ENCODE peak calls at places on chromosomes 5 and 9, in ten cellular contexts. One of them, this sample, is unnamed.

GRCh38 chr5:132012385-132013005 is 1.0 kb upstream of the ACSL6 start:
- DNase-seq in T-cell: peak
- DNase-seq in thoracic aorta: no peak
- DNase-seq in HT1080: peak
- DNase-seq in colonic mucosa: peak
- DNase-seq in iris pigment epithelial cell: peak
- DNase-seq in progenitor cell of endocrine pancreas: peak
- DNase-seq in neural crest cell: peak
- DNase-seq in T follicular helper cell: no peak
- DNase-seq in effector memory CD8-positive, alpha-beta T cell: no peak
- DNase-seq in this sample: peak

GRCh38 chr5:170848033-170848432 is 13.8 kb upstream of the RANBP17 start:
- DNase-seq in T-cell: no peak
- DNase-seq in thoracic aorta: no peak
- DNase-seq in HT1080: peak
- DNase-seq in colonic mucosa: no peak
- DNase-seq in iris pigment epithelial cell: peak
- DNase-seq in progenitor cell of endocrine pancreas: no peak
- DNase-seq in neural crest cell: no peak
- DNase-seq in T follicular helper cell: no peak
- DNase-seq in effector memory CD8-positive, alpha-beta T cell: no peak
- DNase-seq in this sample: no peak

GRCh38 chr9:71245651-71246050 is 124.2 kb upstream of the TRPM3 start:
- DNase-seq in T-cell: no peak
- DNase-seq in thoracic aorta: no peak
- DNase-seq in HT1080: no peak
- DNase-seq in colonic mucosa: no peak
- DNase-seq in iris pigment epithelial cell: no peak
- DNase-seq in progenitor cell of endocrine pancreas: no peak
- DNase-seq in neural crest cell: no peak
- DNase-seq in T follicular helper cell: no peak
- DNase-seq in effector memory CD8-positive, alpha-beta T cell: no peak
- DNase-seq in this sample: no peak

GRCh38 chr9:35555881-35556280 is 49.2 kb upstream of the TESK1 start:
- DNase-seq in T-cell: no peak
- DNase-seq in thoracic aorta: no peak
- DNase-seq in HT1080: no peak
- DNase-seq in colonic mucosa: no peak
- DNase-seq in iris pigment epithelial cell: no peak
- DNase-seq in progenitor cell of endocrine pancreas: no peak
- DNase-seq in neural crest cell: no peak
- DNase-seq in T follicular helper cell: no peak
- DNase-seq in effector memory CD8-positive, alpha-beta T cell: no peak
- DNase-seq in this sample: no peak

GRCh38 chr5:85931220-85931619 is 686.5 kb upstream of the COX7C start:
- DNase-seq in T-cell: no peak
- DNase-seq in thoracic aorta: no peak
- DNase-seq in HT1080: peak
- DNase-seq in colonic mucosa: no peak
- DNase-seq in iris pigment epithelial cell: no peak
- DNase-seq in progenitor cell of endocrine pancreas: no peak
- DNase-seq in neural crest cell: no peak
- DNase-seq in T follicular helper cell: no peak
- DNase-seq in effector memory CD8-positive, alpha-beta T cell: no peak
- DNase-seq in this sample: no peak

GRCh38 chr9:109320734-109321448 is at the start of gene EPB41L4B:
- DNase-seq in T-cell: peak
- DNase-seq in thoracic aorta: peak
- DNase-seq in HT1080: peak
- DNase-seq in colonic mucosa: peak
- DNase-seq in iris pigment epithelial cell: peak
- DNase-seq in progenitor cell of endocrine pancreas: peak
- DNase-seq in neural crest cell: peak
- DNase-seq in T follicular helper cell: peak
- DNase-seq in effector memory CD8-positive, alpha-beta T cell: peak
- DNase-seq in this sample: peak

GRCh38 chr9:38263534-38263933 is 129.0 kb upstream of the ALDH1B1 start:
- DNase-seq in T-cell: no peak
- DNase-seq in thoracic aorta: no peak
- DNase-seq in HT1080: peak
- DNase-seq in colonic mucosa: no peak
- DNase-seq in iris pigment epithelial cell: peak
- DNase-seq in progenitor cell of endocrine pancreas: no peak
- DNase-seq in neural crest cell: no peak
- DNase-seq in T follicular helper cell: no peak
- DNase-seq in effector memory CD8-positive, alpha-beta T cell: no peak
- DNase-seq in this sample: no peak

GRCh38 chr5:150229571-150229970 is 39.7 kb downstream of the SLC6A7 start:
- DNase-seq in T-cell: no peak
- DNase-seq in thoracic aorta: no peak
- DNase-seq in HT1080: no peak
- DNase-seq in colonic mucosa: no peak
- DNase-seq in iris pigment epithelial cell: no peak
- DNase-seq in progenitor cell of endocrine pancreas: no peak
- DNase-seq in neural crest cell: no peak
- DNase-seq in T follicular helper cell: no peak
- DNase-seq in effector memory CD8-positive, alpha-beta T cell: no peak
- DNase-seq in this sample: no peak

This sample was measured in CD14-positive monocyte.